ENCODE peak calls at places on chromosome 10, in six cellular contexts. P is neuronal stem cell; O is tibial artery; K is CD4-positive, alpha-beta T cell; E is psoas muscle; F is brain microvascular endothelial cell. R is an unnamed sample.

GRCh38 chr10:61839911-61840310 is 61.6 kb upstream of the ARID5B start:
- DNase-seq in P (no peak), O (no peak), K (no peak), E (no peak), F (no peak), R (no peak)

GRCh38 chr10:124872681-124873080 is 69.2 kb upstream of the ZRANB1 start:
- DNase-seq in P (no peak), O (no peak), K (no peak), E (no peak), F (no peak), R (no peak)

GRCh38 chr10:11225935-11226334 is 208.3 kb downstream of the CELF2 start:
- DNase-seq in P (no peak), O (peak; percentile 41), K (peak; percentile 63), E (no peak), F (no peak), R (no peak)

GRCh38 chr10:89217057-89217990 is 10.2 kb upstream of the CH25H start:
- DNase-seq in P (peak; percentile 60), O (no peak), K (peak; percentile 40), E (peak; percentile 57), F (peak; percentile 68), R (no peak)

GRCh38 chr10:66837335-66837734 is 88.5 kb upstream of the LRRTM3 start:
- DNase-seq in P (no peak), O (no peak), K (no peak), E (no peak), F (peak; percentile 16), R (no peak)

GRCh38 chr10:11440250-11441150 is 170.9 kb downstream of the USP6NL start:
- DNase-seq in P (no peak), O (no peak), K (no peak), E (no peak), F (no peak), R (no peak)

GRCh38 chr10:85537561-85537960 is 829.0 kb downstream of the GRID1 start:
- DNase-seq in P (no peak), O (no peak), K (no peak), E (no peak), F (no peak), R (no peak)

GRCh38 chr10:118332247-118332646 is 9.9 kb downstream of the FAM204A start:
- DNase-seq in P (no peak), O (no peak), K (no peak), E (no peak), F (no peak), R (no peak)

GRCh38 chr10:69057951-69058297 is 30.0 kb upstream of the SRGN start:
- DNase-seq in P (no peak), O (no peak), K (no peak), E (no peak), F (peak; percentile 63), R (no peak)

GRCh38 chr10:102167861-102168260 is 15.7 kb downstream of the NOLC1 start:
- DNase-seq in P (no peak), O (no peak), K (no peak), E (no peak), F (no peak), R (no peak)

GRCh38 chr10:132714906-132715790 is 70.8 kb downstream of the NKX6-2 start:
- DNase-seq in P (no peak), O (no peak), K (peak; percentile 1), E (peak; percentile 30), F (no peak), R (no peak)

GRCh38 chr10:2681911-2682310 is 385.4 kb upstream of the PFKP start:
- DNase-seq in P (no peak), O (no peak), K (no peak), E (no peak), F (no peak), R (no peak)

GRCh38 chr10:71451754-71452153 is 55.0 kb downstream of the CDH23 start:
- DNase-seq in P (no peak), O (no peak), K (no peak), E (no peak), F (no peak), R (no peak)

GRCh38 chr10:71650397-71650796 is 69.2 kb downstream of the C10orf105 start:
- DNase-seq in P (no peak), O (no peak), K (no peak), E (no peak), F (no peak), R (no peak)

GRCh38 chr10:125231116-125231812 is 70.9 kb upstream of the CTBP2 start:
- DNase-seq in P (peak; percentile 24), O (no peak), K (no peak), E (peak; percentile 61), F (peak; percentile 96), R (no peak)

GRCh38 chr10:13351340-13351915 is 3.3 kb upstream of the SEPHS1 start:
- DNase-seq in P (no peak), O (no peak), K (peak; percentile 52), E (no peak), F (no peak), R (no peak)
- H3K27ac ChIP-seq in P (no peak overlapping the region), O (no peak overlapping the region), K (no peak overlapping the region), E (no peak overlapping the region), F (no peak overlapping the region), R (no peak overlapping the region)

GRCh38 chr10:14738011-14738510 is 36.6 kb downstream of the FAM107B start:
- DNase-seq in P (no peak), O (no peak), K (no peak), E (no peak), F (no peak), R (no peak)

GRCh38 chr10:14740684-14741247 is 33.9 kb downstream of the FAM107B start:
- DNase-seq in P (no peak), O (no peak), K (no peak), E (no peak), F (no peak), R (no peak)

GRCh38 chr10:14748471-14748870 is 26.2 kb downstream of the FAM107B start:
- DNase-seq in P (no peak), O (peak; percentile 30), K (no peak), E (peak; percentile 79), F (no peak), R (no peak)

GRCh38 chr10:14742382-14742781 is 32.3 kb downstream of the FAM107B start:
- DNase-seq in P (no peak), O (no peak), K (no peak), E (no peak), F (no peak), R (no peak)

DNA sequence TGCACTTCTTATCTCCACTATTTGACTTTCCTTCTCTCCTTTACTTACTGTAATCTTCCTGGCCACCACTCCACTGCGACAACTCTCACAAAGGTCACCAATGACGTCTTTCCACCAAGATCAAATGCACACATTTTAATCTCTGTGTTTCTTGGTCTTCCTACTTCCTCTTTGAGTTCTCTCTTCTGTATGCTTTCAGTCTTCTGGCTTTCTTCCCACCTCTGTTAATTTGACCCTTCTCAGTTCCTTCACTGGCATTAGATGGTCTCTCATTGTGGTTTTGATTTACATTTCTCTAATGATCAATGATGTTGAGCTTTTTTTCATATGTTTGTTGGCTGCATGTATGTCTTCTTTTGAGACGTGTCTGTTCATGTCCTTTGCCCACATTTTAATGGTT is 31.9 kb downstream of the FAM107B start:
- DNase-seq in P (no peak), O (no peak), K (no peak), E (no peak), F (no peak), R (no peak)
- H3K27ac ChIP-seq in P (no peak overlapping the region), O (no peak overlapping the region), K (no peak overlapping the region), E (no peak overlapping the region), F (no peak overlapping the region), R (no peak overlapping the region)

DNA sequence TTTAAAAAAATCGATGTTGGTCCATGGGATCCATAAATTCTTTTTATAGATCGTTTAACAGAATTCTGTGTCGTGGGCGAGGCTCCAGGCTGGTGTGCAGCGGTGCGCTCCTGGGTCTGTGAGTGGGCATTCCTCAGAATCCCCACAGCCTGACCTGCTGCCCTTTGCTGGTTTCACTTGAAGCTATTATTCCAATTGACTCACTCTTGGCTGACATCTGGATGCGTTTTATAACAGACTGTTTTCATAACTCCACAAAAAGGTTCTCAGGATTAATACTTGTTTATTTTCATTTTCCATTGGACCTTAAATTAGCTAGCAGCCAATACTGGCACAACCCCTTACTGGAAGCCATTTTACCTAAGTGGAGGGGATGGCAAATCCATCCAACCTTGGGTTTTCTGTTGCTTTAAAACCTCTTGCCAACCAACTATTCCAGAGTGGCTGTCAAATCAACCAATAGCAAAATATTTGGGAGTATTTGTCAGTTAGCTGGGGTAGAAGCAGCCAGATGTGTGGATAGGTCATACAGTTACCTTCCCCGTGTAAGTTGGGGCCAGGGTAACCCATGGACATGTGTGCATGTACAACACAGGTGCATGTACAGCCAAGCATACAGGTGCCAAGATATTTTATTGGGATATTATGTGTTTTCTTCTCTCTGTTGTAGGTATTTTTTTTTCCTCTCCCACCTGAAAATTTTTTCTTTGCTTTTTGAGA is 160.7 kb upstream of the ZNF32 start:
- DNase-seq in P (no peak), O (no peak), K (no peak), E (no peak), F (peak; percentile 90), R (no peak)
- H3K27ac ChIP-seq in P (no peak overlapping the region), O (peak overlapping the region; percentile 62), K (no peak overlapping the region), E (no peak overlapping the region), F (peak overlapping the region; percentile 50), R (no peak overlapping the region)

GRCh38 chr10:112536663-112537062 is 89.6 kb downstream of the VTI1A start:
- DNase-seq in P (no peak), O (no peak), K (no peak), E (no peak), F (no peak), R (peak; percentile 4)

GRCh38 chr10:112528235-112528634 is 81.2 kb downstream of the VTI1A start:
- DNase-seq in P (no peak), O (no peak), K (no peak), E (no peak), F (no peak), R (no peak)

GRCh38 chr10:112535432-112536038 is 88.5 kb downstream of the VTI1A start:
- DNase-seq in P (no peak), O (no peak), K (no peak), E (no peak), F (no peak), R (no peak)

GRCh38 chr10:112526906-112527305 is 79.9 kb downstream of the VTI1A start:
- DNase-seq in P (peak; percentile 46), O (no peak), K (no peak), E (no peak), F (no peak), R (no peak)

DNA sequence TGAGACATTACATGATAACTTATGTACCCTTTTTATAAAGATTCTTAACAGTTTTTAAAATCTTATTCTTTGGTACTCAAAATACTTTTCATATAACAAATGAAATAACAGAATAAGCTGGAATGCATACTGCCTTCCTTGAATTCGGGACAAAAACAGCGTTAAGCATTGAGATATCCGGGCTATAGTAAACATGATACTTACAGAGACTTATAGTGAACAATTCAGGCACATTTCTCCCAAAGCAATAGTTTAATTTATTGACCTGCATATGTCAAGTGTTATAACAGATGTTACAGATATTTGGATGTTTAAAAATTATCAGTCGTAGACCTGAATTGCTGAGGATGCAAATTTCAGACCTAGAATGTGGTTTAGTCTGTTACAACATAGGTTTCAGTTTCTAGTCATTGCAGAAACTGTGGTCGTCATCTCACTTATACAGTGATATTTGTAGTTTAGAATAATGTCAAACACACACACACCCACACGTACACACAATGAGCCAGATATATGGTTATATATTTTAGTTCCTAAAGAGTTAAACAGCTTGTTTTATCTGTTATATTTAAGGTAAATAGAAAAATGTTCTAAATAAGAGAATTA is 85.1 kb downstream of the VTI1A start:
- DNase-seq in P (no peak), O (no peak), K (no peak), E (no peak), F (no peak), R (no peak)
- H3K27ac ChIP-seq in P (no peak overlapping the region), O (no peak overlapping the region), K (no peak overlapping the region), E (no peak overlapping the region), F (no peak overlapping the region), R (peak overlapping the region; percentile 34)

GRCh38 chr10:33335550-33335799 is 1.0 kb upstream of the NRP1 start:
- DNase-seq in P (no peak), O (no peak), K (no peak), E (no peak), F (no peak), R (peak; percentile 82)
- H3K27ac ChIP-seq in P (no peak overlapping the region), O (peak overlapping the region; percentile 93), K (no peak overlapping the region), E (peak overlapping the region; percentile 85), F (peak overlapping the region; percentile 75), R (peak overlapping the region; percentile 93)

R was measured in left lung.